ENCODE peak calls at places on chromosomes 16 and 17, in seven cellular contexts. E is lower leg skin, X is HCT116, Q is left ventricle myocardium inferior, K is cardiac fibroblast, H is tibial artery, M is tibial nerve. A is an unnamed sample.

GRCh38 chr17:75487351-75488070 is 27.8 kb downstream of the CASKIN2 start:
- DNase-seq in H (peak), M (no peak), E (no peak), K (peak), X (no peak), Q (no peak), A (no peak)

GRCh38 chr17:39536468-39536867 is 71.3 kb downstream of the NEUROD2 start:
- DNase-seq in M (no peak), Q (no peak), H (no peak), K (no peak), X (no peak), E (no peak), A (no peak)

GRCh38 chr17:64315032-64315490 is 52.0 kb upstream of the TEX2 start:
- DNase-seq in M (peak), E (peak), X (no peak), H (peak), K (peak), Q (peak), A (peak)

GRCh38 chr17:82970067-82970466 is 109.3 kb upstream of the METRNL start:
- DNase-seq in K (no peak), X (no peak), Q (no peak), E (no peak), M (no peak), H (no peak), A (no peak)

GRCh38 chr17:73562896-73563295 is 81.3 kb downstream of the SDK2 start:
- DNase-seq in K (no peak), X (no peak), H (no peak), M (no peak), Q (no peak), E (peak), A (no peak)

GRCh38 chr17:2883544-2884203 is 87.4 kb downstream of the RAP1GAP2 start:
- DNase-seq in M (no peak), K (peak), Q (peak), E (no peak), X (no peak), H (no peak), A (no peak)

GRCh38 chr16:17803625-17804410 is 333.1 kb upstream of the XYLT1 start:
- DNase-seq in H (no peak), Q (no peak), M (no peak), K (peak), E (no peak), X (no peak), A (no peak)

GRCh38 chr17:72287586-72287985 is 166.8 kb downstream of the SOX9 start:
- DNase-seq in X (no peak), M (no peak), Q (no peak), E (no peak), K (no peak), H (no peak), A (peak)

GRCh38 chr17:48068491-48068961 is 20.4 kb downstream of the NFE2L1 start:
- DNase-seq in K (peak), H (no peak), X (no peak), M (no peak), E (no peak), Q (no peak), A (no peak)

GRCh38 chr16:17831330-17831729 is 360.6 kb upstream of the XYLT1 start:
- DNase-seq in X (no peak), H (no peak), E (no peak), Q (no peak), M (no peak), K (no peak), A (no peak)

GRCh38 chr17:75869282-75870141 is 8.9 kb downstream of the TRIM47 start:
- DNase-seq in H (peak), M (peak), X (no peak), E (no peak), K (peak), Q (peak), A (no peak)

GRCh38 chr16:16059895-16060590 is 110.6 kb downstream of the ABCC1 start:
- DNase-seq in Q (no peak), H (no peak), K (no peak), M (no peak), X (no peak), E (no peak), A (no peak)

GRCh38 chr17:59845595-59846390 is 47.0 kb downstream of the TUBD1 start:
- DNase-seq in Q (no peak), H (peak), M (peak), E (peak), K (peak), X (peak), A (peak)

GRCh38 chr17:75011788-75012319 is 616 bp upstream of the MRPL58 start:
- DNase-seq in H (peak), K (peak), E (peak), X (no peak), Q (peak), M (peak), A (peak)

GRCh38 chr16:19700319-19700781 is 17.7 kb downstream of the KNOP1 start:
- DNase-seq in K (peak), X (no peak), E (no peak), M (no peak), H (no peak), Q (no peak), A (no peak)

DNA sequence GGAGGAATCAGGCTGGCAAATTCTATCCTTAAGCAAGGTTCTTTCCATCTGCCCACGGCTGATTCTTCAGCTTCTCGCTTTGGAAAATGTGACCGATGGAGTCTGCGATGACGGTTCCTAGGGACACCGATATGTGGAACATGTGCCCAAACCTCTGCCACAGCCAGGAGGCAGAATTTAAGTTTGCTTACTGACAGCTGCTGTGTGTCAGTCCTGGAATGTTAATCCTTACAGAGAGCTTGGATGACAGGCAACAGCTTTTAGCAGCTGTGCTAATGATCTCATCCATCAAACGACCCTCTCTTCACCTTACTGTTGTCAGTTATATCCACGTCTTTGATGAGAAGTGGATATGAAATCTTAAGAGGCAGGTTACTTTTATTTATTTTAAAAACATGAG is 11.4 kb upstream of the MYH13 start:
- DNase-seq in M (no peak), K (peak), H (no peak), Q (no peak), X (no peak), E (no peak), A (no peak)
- H3K4me3 ChIP-seq in M (no peak), K (no peak), H (no peak), Q (no peak), X (no peak), E (no peak), A (no peak)

GRCh38 chr16:47079883-47080282 is 63.9 kb downstream of the NETO2 start:
- DNase-seq in M (no peak), X (no peak), H (no peak), K (no peak), Q (no peak), E (no peak), A (no peak)
- H3K4me3 ChIP-seq in M (no peak), X (no peak), H (no peak), K (no peak), Q (no peak), E (no peak), A (no peak)

GRCh38 chr17:29572691-29573557 is 4.4 kb downstream of the TP53I13 start:
- DNase-seq in H (no peak), M (peak), Q (peak), X (no peak), E (peak), K (peak), A (no peak)
- H3K4me3 ChIP-seq in H (peak), M (peak), Q (peak), X (no peak), E (no peak), K (no peak), A (no peak)

GRCh38 chr17:4859816-4860625 is 26.9 kb downstream of the MINK1 start:
- DNase-seq in H (no peak), E (no peak), K (no peak), X (no peak), Q (no peak), M (no peak), A (no peak)

GRCh38 chr17:4860651-4861050 is 27.5 kb downstream of the MINK1 start:
- DNase-seq in Q (no peak), K (no peak), M (no peak), H (no peak), E (no peak), X (no peak), A (no peak)

GRCh38 chr17:4858068-4858879 is 25.1 kb downstream of the MINK1 start:
- DNase-seq in H (peak), E (no peak), K (peak), X (no peak), M (no peak), Q (no peak), A (no peak)

GRCh38 chr17:4856937-4857314 is 23.8 kb downstream of the MINK1 start:
- DNase-seq in H (no peak), K (no peak), E (no peak), X (no peak), M (no peak), Q (no peak), A (no peak)

DNA sequence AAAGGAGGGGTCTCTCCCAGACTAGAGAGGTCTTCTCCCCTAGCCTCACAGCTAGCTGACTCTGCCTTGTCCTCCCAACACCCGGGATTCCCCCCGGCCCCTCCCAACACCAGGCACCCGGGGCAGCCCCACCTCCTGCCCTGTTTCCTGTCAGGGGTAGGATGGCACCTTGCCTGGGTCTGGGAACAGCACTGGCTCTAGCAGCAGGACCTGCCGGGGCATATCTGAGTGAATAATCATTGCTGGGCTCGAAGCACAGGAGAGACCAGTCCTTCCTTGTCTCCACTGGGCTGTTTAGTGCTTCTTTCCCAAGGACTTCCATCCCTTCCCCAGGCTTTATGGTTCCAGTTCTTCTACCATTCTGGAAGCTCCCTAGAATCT is 25.7 kb downstream of the MINK1 start:
- DNase-seq in Q (peak), K (peak), H (no peak), M (no peak), X (no peak), E (peak), A (no peak)
- H3K4me3 ChIP-seq in Q (peak), K (no peak), H (no peak), M (no peak), X (no peak), E (no peak), A (no peak)

DNA sequence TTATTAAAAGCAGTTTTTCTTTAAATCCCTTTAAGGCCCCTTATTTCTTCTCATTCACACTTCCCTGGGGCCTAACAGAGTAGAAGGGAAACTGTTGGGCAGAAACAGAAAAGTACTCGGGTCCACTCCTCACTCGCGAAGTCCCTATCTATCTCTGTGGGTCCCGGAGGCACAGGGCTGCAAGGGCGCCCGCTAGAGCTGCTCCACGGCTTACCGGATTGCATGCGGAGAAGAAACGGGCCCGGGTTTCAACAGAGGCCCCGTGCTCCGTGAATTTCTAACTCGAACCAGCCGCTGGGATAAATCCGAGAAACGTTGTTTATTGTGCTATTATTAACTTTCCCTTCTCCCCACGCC is 4.3 kb downstream of the CBLN1 start:
- DNase-seq in M (no peak), K (no peak), H (no peak), Q (no peak), X (no peak), E (no peak), A (no peak)
- H3K4me3 ChIP-seq in M (no peak), K (no peak), H (no peak), Q (peak), X (no peak), E (no peak), A (no peak)

GRCh38 chr16:1794908-1795666 is 1.6 kb upstream of the IGFALS start:
- DNase-seq in E (no peak), H (no peak), Q (no peak), M (no peak), K (no peak), X (no peak), A (no peak)
- H3K4me3 ChIP-seq in E (no peak), H (no peak), Q (no peak), M (no peak), K (no peak), X (no peak), A (no peak)

GRCh38 chr16:69741951-69742904 is 12.5 kb downstream of the NOB1 start:
- DNase-seq in K (peak), Q (peak), H (peak), M (peak), X (no peak), E (peak), A (peak)
- H3K4me3 ChIP-seq in K (no peak), Q (peak), H (no peak), M (no peak), X (no peak), E (no peak), A (no peak)

DNA sequence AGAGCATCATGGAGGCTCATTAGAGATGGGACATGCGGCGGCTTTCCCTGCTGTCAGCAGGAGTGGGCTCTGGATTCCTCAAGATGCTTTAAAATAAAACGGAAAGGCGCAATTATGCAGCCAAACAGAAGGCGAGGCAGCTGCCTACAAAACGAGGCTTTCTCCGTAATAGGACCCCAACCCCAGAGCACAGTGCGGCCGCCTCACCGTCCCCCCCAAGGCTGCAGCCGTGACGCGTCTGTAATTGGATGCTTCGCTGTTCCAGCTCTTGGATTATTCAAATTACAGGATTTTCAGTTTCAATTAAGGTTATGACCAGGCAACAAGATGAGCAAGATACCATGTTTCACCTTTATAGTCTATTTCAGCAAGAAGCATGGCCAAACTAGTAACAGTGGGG is 37.2 kb upstream of the ABR start:
- DNase-seq in E (no peak), K (no peak), Q (no peak), H (no peak), M (no peak), X (no peak), A (no peak)
- H3K4me3 ChIP-seq in E (no peak), K (no peak), Q (no peak), H (no peak), M (no peak), X (no peak), A (no peak)

GRCh38 chr16:50354629-50355456 is 13.9 kb downstream of the BRD7 start:
- DNase-seq in K (peak), M (no peak), X (no peak), E (no peak), Q (no peak), H (no peak), A (no peak)
- H3K4me3 ChIP-seq in K (no peak), M (no peak), X (no peak), E (no peak), Q (no peak), H (no peak), A (no peak)

A was measured in lung.